ENCODE peak calls at places on chromosome 5, in ten cellular contexts. I, H, D, E, C, W, P, Z, X and K are unnamed samples.

GRCh38 chr5:15500326-15500958 is 462 bp downstream of the FBXL7 start:
- DNase-seq in C (no peak), E (no peak), W (no peak), P (peak; percentile 77), D (no peak), X (peak; percentile 75), Z (peak; percentile 85), H (no peak), I (no peak), K (peak; percentile 53)

GRCh38 chr5:169126376-169127043 is 174.4 kb downstream of the SLIT3 start:
- DNase-seq in W (no peak), X (no peak), P (no peak), C (no peak), D (no peak), E (no peak), H (no peak), I (no peak), Z (no peak), K (no peak)

GRCh38 chr5:11322133-11322532 is 561.1 kb upstream of the DAP start:
- DNase-seq in E (no peak), P (no peak), I (no peak), X (no peak), H (no peak), W (no peak), Z (no peak), D (peak; percentile 73), C (no peak), K (no peak)

GRCh38 chr5:55914971-55915370 is 63.8 kb downstream of the IL31RA start:
- DNase-seq in Z (peak; percentile 16), I (no peak), P (no peak), W (no peak), H (no peak), E (no peak), D (no peak), X (no peak), C (no peak), K (no peak)

GRCh38 chr5:143812085-143812705 is at the start of gene HMHB1:
- DNase-seq in Z (no peak), D (no peak), X (no peak), E (peak; percentile 2), H (no peak), I (no peak), W (no peak), P (peak; percentile 67), C (no peak), K (no peak)

GRCh38 chr5:76690704-76691469 is 25.0 kb upstream of the F2R start:
- DNase-seq in I (no peak), E (no peak), D (no peak), C (no peak), Z (no peak), P (no peak), W (no peak), H (no peak), X (no peak), K (no peak)

GRCh38 chr5:112226215-112226614 is 192.9 kb downstream of the EPB41L4A start:
- DNase-seq in I (no peak), E (no peak), D (no peak), W (no peak), H (no peak), P (no peak), C (no peak), X (no peak), Z (no peak), K (no peak)

GRCh38 chr5:15191012-15191411 is 309.0 kb upstream of the FBXL7 start:
- DNase-seq in H (no peak), X (no peak), Z (no peak), E (no peak), C (no peak), I (no peak), P (no peak), W (no peak), D (peak; percentile 6), K (no peak)

GRCh38 chr5:2291146-2291840 is 408.6 kb upstream of the IRX4 start:
- DNase-seq in W (no peak), I (no peak), Z (no peak), P (no peak), D (no peak), C (no peak), X (no peak), H (no peak), E (no peak), K (no peak)

GRCh38 chr5:42812620-42813019 is 928 bp upstream of the SELENOP start:
- DNase-seq in E (no peak), W (no peak), I (no peak), H (no peak), C (no peak), P (no peak), D (no peak), X (no peak), Z (no peak), K (no peak)

GRCh38 chr5:108729306-108729645 is 18.4 kb upstream of the FER start:
- DNase-seq in H (no peak), W (no peak), X (no peak), E (no peak), C (no peak), D (peak; percentile 3), P (no peak), I (no peak), Z (no peak), K (no peak)

GRCh38 chr5:136162001-136162400 is 29.4 kb downstream of the SMAD5 start:
- DNase-seq in X (no peak), H (no peak), C (no peak), W (no peak), P (no peak), D (no peak), Z (no peak), I (no peak), E (no peak), K (no peak)